ENCODE peak calls at places on chromosome 15, in five cellular contexts. U is tibial nerve, W is AG09309, Y is fibroblast of lung, V is trophoblast cell. I is an unnamed sample.
A peak's percentile ranks its signal among the peaks of the same experiment; 100 is the strongest.

GRCh38 chr15:90219421-90220141 is 14.2 kb downstream of the CIB1 start:
- DNase-seq in Y (no peak), W (no peak), U (no peak), V (no peak), I (peak; percentile 86)

GRCh38 chr15:36370051-36370734 is 209.2 kb upstream of the CDIN1 start:
- DNase-seq in Y (no peak), U (no peak), V (no peak), W (no peak), I (no peak)

GRCh38 chr15:77768107-77768506 is 135.4 kb upstream of the LINGO1 start:
- DNase-seq in U (no peak), W (no peak), V (no peak), Y (no peak), I (peak; percentile 68)

GRCh38 chr15:70494861-70495571 is 268.3 kb downstream of the UACA start:
- DNase-seq in W (peak; percentile 89), U (no peak), Y (peak; percentile 91), V (peak; percentile 95), I (peak; percentile 65)

GRCh38 chr15:73941871-73942635 is 15.8 kb downstream of the LOXL1 start:
- DNase-seq in W (no peak), Y (no peak), V (no peak), U (no peak), I (no peak)

GRCh38 chr15:73626072-73626471 is 7.1 kb downstream of the NPTN start:
- DNase-seq in Y (no peak), W (no peak), U (no peak), V (no peak), I (no peak)

GRCh38 chr15:67836477-67836876 is 3.4 kb downstream of the RNU6-1 start:
- DNase-seq in U (peak; percentile 72), Y (peak; percentile 60), W (no peak), V (no peak), I (peak; percentile 81)

GRCh38 chr15:93584021-93584420 is 495.0 kb upstream of the RGMA start:
- DNase-seq in U (no peak), V (no peak), Y (no peak), W (no peak), I (no peak)

GRCh38 chr15:70906842-70907241 is 14.2 kb downstream of the LRRC49 start:
- DNase-seq in U (no peak), V (no peak), W (no peak), Y (peak; percentile 24), I (peak; percentile 48)

GRCh38 chr15:85407421-85408269 is 27.2 kb downstream of the AKAP13 start:
- DNase-seq in W (peak; percentile 61), U (no peak), V (peak; percentile 57), Y (peak; percentile 87), I (no peak)

GRCh38 chr15:66673410-66674322 is 28.4 kb upstream of the SMAD6 start:
- DNase-seq in Y (no peak), W (no peak), V (no peak), U (no peak), I (peak; percentile 98)

GRCh38 chr15:40479024-40479423 is 8.2 kb downstream of the CHST14 start:
- DNase-seq in Y (no peak), U (no peak), W (no peak), V (no peak), I (no peak)

GRCh38 chr15:41983621-41984571 is 11.5 kb upstream of the EHD4 start:
- DNase-seq in W (no peak), U (no peak), Y (no peak), V (no peak), I (peak; percentile 27)

GRCh38 chr15:75723847-75724660 is 11.4 kb upstream of the CSPG4 start:
- DNase-seq in V (peak; percentile 86), W (peak; percentile 73), U (peak; percentile 91), Y (peak; percentile 94), I (peak; percentile 60)

GRCh38 chr15:79243723-79244122 is 38.8 kb upstream of the ANKRD34C start:
- DNase-seq in Y (no peak), V (peak; percentile 92), W (no peak), U (no peak), I (no peak)

GRCh38 chr15:93709708-93710107 is 521.7 kb upstream of the MCTP2 start:
- DNase-seq in Y (no peak), V (no peak), W (no peak), U (no peak), I (no peak)

GRCh38 chr15:98713585-98714001 is 65.3 kb downstream of the IGF1R start:
- DNase-seq in W (no peak), V (no peak), Y (no peak), U (no peak), I (no peak)

GRCh38 chr15:59649603-59650002 is 7.7 kb downstream of the GTF2A2 start:
- DNase-seq in W (no peak), Y (no peak), V (peak; percentile 27), U (no peak), I (no peak)

GRCh38 chr15:60005352-60006202 is 1.5 kb downstream of the FOXB1 start:
- DNase-seq in V (peak; percentile 14), Y (no peak), U (no peak), W (no peak), I (peak; percentile 67)

GRCh38 chr15:39896837-39897236 is 23.2 kb downstream of the GPR176 start:
- DNase-seq in W (peak; percentile 75), Y (peak; percentile 88), U (no peak), V (no peak), I (no peak)

GRCh38 chr15:68646156-68646555 is 67.4 kb downstream of the CORO2B start:
- DNase-seq in V (no peak), Y (no peak), W (no peak), U (no peak), I (peak; percentile 30)

GRCh38 chr15:61915640-61916039 is 144.6 kb downstream of the VPS13C start:
- DNase-seq in U (no peak), W (no peak), V (no peak), Y (no peak), I (no peak)

GRCh38 chr15:63444607-63445006 is 59.8 kb upstream of the USP3 start:
- DNase-seq in U (no peak), V (no peak), W (no peak), Y (no peak), I (no peak)

GRCh38 chr15:40637221-40637745 is 43.2 kb downstream of the KNL1 start:
- DNase-seq in W (no peak), U (no peak), Y (no peak), V (no peak), I (no peak)

GRCh38 chr15:30922469-30923311 is 19.0 kb downstream of the FAN1 start:
- DNase-seq in V (peak; percentile 76), W (no peak), U (no peak), Y (no peak), I (peak; percentile 84)

GRCh38 chr15:73079570-73079969 is 27.3 kb downstream of the NEO1 start:
- DNase-seq in U (no peak), W (no peak), Y (no peak), V (no peak), I (no peak)

GRCh38 chr15:95319242-95319641 is 1011.3 kb upstream of the NR2F2 start:
- DNase-seq in V (no peak), U (no peak), Y (no peak), W (no peak), I (no peak)

GRCh38 chr15:70617076-70617910 is 146.1 kb downstream of the UACA start:
- DNase-seq in U (no peak), V (no peak), W (no peak), Y (no peak), I (no peak)

GRCh38 chr15:43524254-43524847 is 6.9 kb downstream of the MAP1A start:
- DNase-seq in U (no peak), Y (no peak), V (no peak), W (no peak), I (no peak)

GRCh38 chr15:69815793-69816192 is 281.9 kb downstream of the TLE3 start:
- DNase-seq in W (no peak), V (no peak), Y (no peak), U (no peak), I (no peak)

GRCh38 chr15:46786886-46787285 is 930.4 kb upstream of the SEMA6D start:
- DNase-seq in W (no peak), V (peak; percentile 1), Y (no peak), U (no peak), I (no peak)

GRCh38 chr15:70528270-70528706 is 235.1 kb downstream of the UACA start:
- DNase-seq in U (no peak), Y (peak; percentile 28), W (no peak), V (no peak), I (peak; percentile 36)

GRCh38 chr15:66993874-66994696 is 71.3 kb upstream of the SMAD3 start:
- DNase-seq in U (no peak), V (no peak), Y (no peak), W (no peak), I (no peak)

GRCh38 chr15:101244039-101244781 is 7.6 kb downstream of the CHSY1 start:
- DNase-seq in U (no peak), V (no peak), Y (peak; percentile 69), W (no peak), I (peak; percentile 30)

GRCh38 chr15:101246824-101247745 is 4.8 kb downstream of the CHSY1 start:
- DNase-seq in W (no peak), V (no peak), Y (no peak), U (no peak), I (peak; percentile 26)

GRCh38 chr15:101244889-101245668 is 6.8 kb downstream of the CHSY1 start:
- DNase-seq in Y (no peak), U (no peak), V (no peak), W (no peak), I (peak; percentile 31)

GRCh38 chr15:101248274-101248673 is 3.6 kb downstream of the CHSY1 start:
- DNase-seq in V (no peak), W (no peak), Y (no peak), U (no peak), I (peak; percentile 20)

DNA sequence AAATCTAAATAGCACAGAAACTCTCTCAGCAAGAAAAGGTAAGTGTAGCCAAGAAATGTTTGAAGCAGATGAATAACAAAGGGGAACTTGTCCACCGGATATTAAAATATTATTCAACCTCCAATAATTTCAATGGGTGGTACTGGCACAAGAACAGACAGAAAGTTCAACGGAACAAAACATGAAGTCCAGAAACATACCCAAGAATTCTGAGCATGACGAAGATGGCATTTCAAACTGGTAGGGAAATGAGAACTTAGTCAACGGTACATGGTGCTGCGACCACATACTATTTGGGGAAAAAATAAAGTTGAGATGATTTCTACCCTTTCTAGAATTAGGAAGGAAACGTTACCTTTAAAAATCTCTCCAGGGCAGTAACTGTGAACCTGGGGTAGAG is 5.5 kb downstream of the CHSY1 start:
- DNase-seq in V (no peak), W (no peak), U (no peak), Y (no peak), I (no peak)
- H3K4me3 ChIP-seq in V (no peak overlapping the region), W (no peak overlapping the region), U (no peak overlapping the region), Y (no peak overlapping the region), I (no peak overlapping the region)

DNA sequence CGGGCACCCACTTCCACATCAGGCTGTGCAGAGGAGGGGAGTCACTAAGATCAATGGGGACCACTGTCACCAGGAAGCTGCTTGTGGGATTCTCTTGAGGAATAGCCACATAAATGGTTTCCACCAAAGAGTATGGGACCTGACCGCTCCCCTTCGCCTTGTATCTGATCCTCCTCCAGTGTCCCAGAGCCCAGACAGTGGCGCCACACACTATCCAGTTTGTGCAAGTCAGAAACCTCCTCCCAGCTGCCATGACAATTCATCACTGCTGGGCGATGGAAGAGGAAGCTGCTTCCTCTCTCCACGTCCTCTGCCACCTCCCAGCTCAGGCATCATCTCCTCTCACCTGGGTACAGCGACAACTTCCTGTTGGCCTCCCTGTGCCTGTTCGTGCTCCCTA is 147.5 kb downstream of the ALDH1A2 start:
- DNase-seq in W (no peak), Y (no peak), V (no peak), U (no peak), I (no peak)
- H3K4me3 ChIP-seq in W (no peak overlapping the region), Y (no peak overlapping the region), V (no peak overlapping the region), U (no peak overlapping the region), I (no peak overlapping the region)

GRCh38 chr15:32844118-32844711 is 126.4 kb downstream of the GREM1 start:
- DNase-seq in U (no peak), W (no peak), V (no peak), Y (peak; percentile 78), I (no peak)
- H3K4me3 ChIP-seq in U (no peak overlapping the region), W (no peak overlapping the region), V (no peak overlapping the region), Y (no peak overlapping the region), I (no peak overlapping the region)

GRCh38 chr15:81418891-81419290 is 44.9 kb upstream of the TMC3 start:
- DNase-seq in V (no peak), Y (no peak), U (no peak), W (no peak), I (no peak)
- H3K4me3 ChIP-seq in V (no peak overlapping the region), Y (no peak overlapping the region), U (no peak overlapping the region), W (no peak overlapping the region), I (no peak overlapping the region)